ENCODE peak calls at places on chromosomes 3 and 15, in seven cellular contexts. G is HepG2, S is dorsolateral prefrontal cortex, Y is body of pancreas, N is brain microvascular endothelial cell, O is psoas muscle, W is HL-60. F is an unnamed sample.

GRCh38 chr15:88913017-88913849 is at the start of gene MFGE8:
- DNase-seq in G (peak), S (no peak), Y (peak), N (peak), O (peak), W (no peak), F (peak)

GRCh38 chr3:133535971-133536634 is 37.4 kb upstream of the CDV3 start:
- DNase-seq in G (peak), S (no peak), Y (peak), N (peak), O (no peak), W (no peak), F (no peak)

GRCh38 chr15:26115229-26115943 is 252.3 kb upstream of the ATP10A start:
- DNase-seq in G (peak), S (no peak), Y (no peak), N (no peak), O (no peak), W (no peak), F (no peak)

GRCh38 chr3:12756185-12756584 is 2.9 kb downstream of the TMEM40 start:
- DNase-seq in G (no peak), S (no peak), Y (no peak), N (no peak), O (no peak), W (no peak), F (no peak)

GRCh38 chr3:123042413-123042812 is 14.8 kb upstream of the SEMA5B start:
- DNase-seq in G (no peak), S (no peak), Y (no peak), N (no peak), O (no peak), W (no peak), F (no peak)

GRCh38 chr15:79872358-79873017 is 24.3 kb downstream of the MTHFS start:
- DNase-seq in G (no peak), S (no peak), Y (peak), N (peak), O (no peak), W (no peak), F (peak)

GRCh38 chr3:43523454-43524053 is 98.3 kb downstream of the ANO10 start:
- DNase-seq in G (peak), S (no peak), Y (no peak), N (peak), O (no peak), W (no peak), F (no peak)

GRCh38 chr3:148601766-148602685 is 95.7 kb upstream of the AGTR1 start:
- DNase-seq in G (peak), S (no peak), Y (peak), N (no peak), O (no peak), W (no peak), F (no peak)

GRCh38 chr3:141412087-141412935 is 44.0 kb downstream of the ZBTB38 start:
- DNase-seq in G (peak), S (peak), Y (peak), N (peak), O (peak), W (no peak), F (peak)

GRCh38 chr3:55160241-55160877 is 232.5 kb upstream of the LRTM1 start:
- DNase-seq in G (no peak), S (no peak), Y (peak), N (peak), O (peak), W (no peak), F (no peak)

GRCh38 chr3:123568034-123568433 is 16.8 kb downstream of the HACD2 start:
- DNase-seq in G (no peak), S (peak), Y (no peak), N (no peak), O (no peak), W (no peak), F (no peak)

GRCh38 chr3:44511238-44511567 is 33.7 kb upstream of the ZNF445 start:
- DNase-seq in G (peak), S (no peak), Y (no peak), N (no peak), O (no peak), W (no peak), F (no peak)

GRCh38 chr3:7977245-7978103 is 524.1 kb upstream of the LMCD1 start:
- DNase-seq in G (no peak), S (no peak), Y (no peak), N (peak), O (no peak), W (no peak), F (no peak)

GRCh38 chr3:189249987-189250386 is 78.2 kb downstream of the TPRG1 start:
- DNase-seq in G (no peak), S (no peak), Y (no peak), N (no peak), O (no peak), W (no peak), F (no peak)

DNA sequence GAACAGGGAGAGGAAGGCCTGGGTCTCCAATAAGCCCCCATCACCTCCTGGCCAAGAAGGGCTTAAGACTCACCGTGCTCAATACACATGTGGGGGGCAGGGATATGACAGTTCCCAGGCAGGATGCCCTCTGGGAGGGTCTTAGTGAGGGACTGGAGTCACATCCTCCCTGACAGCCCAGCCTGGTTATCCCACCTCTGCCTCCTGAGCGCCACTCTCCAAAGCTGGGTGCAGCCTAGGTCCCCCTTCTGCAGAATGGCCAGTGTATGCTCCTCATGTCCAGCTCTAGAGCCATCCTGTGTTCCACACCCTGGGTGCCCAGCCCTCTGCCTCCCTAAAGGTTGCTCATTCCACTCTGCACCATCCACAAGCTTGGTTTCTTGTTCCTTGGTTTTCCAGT is 1.2 kb upstream of the SHISA5 start:
- DNase-seq in G (no peak), S (no peak), Y (no peak), N (no peak), O (no peak), W (no peak), F (no peak)
- H3K27ac ChIP-seq in G (no peak), S (peak), Y (peak), N (no peak), O (peak), W (no peak), F (no peak)

GRCh38 chr3:88093266-88093665 is 34.2 kb downstream of the ZNF654 start:
- DNase-seq in G (no peak), S (no peak), Y (no peak), N (no peak), O (no peak), W (no peak), F (no peak)
- TF ChIP-seq CTCF in G (no peak), S (no peak), Y (no peak), N (no peak), O (no peak), W (no peak), F (no peak)

GRCh38 chr3:9420850-9421549 is 23.6 kb downstream of the SETD5 start:
- DNase-seq in G (no peak), S (no peak), Y (no peak), N (no peak), O (no peak), W (no peak), F (no peak)

GRCh38 chr3:9414822-9415221 is 17.4 kb downstream of the SETD5 start:
- DNase-seq in G (no peak), S (no peak), Y (no peak), N (no peak), O (no peak), W (no peak), F (no peak)

GRCh38 chr3:9415485-9416138 is 18.2 kb downstream of the SETD5 start:
- DNase-seq in G (no peak), S (no peak), Y (no peak), N (no peak), O (no peak), W (no peak), F (no peak)

GRCh38 chr3:9412293-9412692 is 14.9 kb downstream of the SETD5 start:
- DNase-seq in G (no peak), S (no peak), Y (no peak), N (no peak), O (no peak), W (no peak), F (no peak)

GRCh38 chr3:9416139-9416780 is 18.8 kb downstream of the SETD5 start:
- DNase-seq in G (no peak), S (no peak), Y (no peak), N (no peak), O (no peak), W (no peak), F (no peak)
- H3K27ac ChIP-seq in G (peak), S (no peak), Y (no peak), N (peak), O (peak), W (no peak), F (no peak)

DNA sequence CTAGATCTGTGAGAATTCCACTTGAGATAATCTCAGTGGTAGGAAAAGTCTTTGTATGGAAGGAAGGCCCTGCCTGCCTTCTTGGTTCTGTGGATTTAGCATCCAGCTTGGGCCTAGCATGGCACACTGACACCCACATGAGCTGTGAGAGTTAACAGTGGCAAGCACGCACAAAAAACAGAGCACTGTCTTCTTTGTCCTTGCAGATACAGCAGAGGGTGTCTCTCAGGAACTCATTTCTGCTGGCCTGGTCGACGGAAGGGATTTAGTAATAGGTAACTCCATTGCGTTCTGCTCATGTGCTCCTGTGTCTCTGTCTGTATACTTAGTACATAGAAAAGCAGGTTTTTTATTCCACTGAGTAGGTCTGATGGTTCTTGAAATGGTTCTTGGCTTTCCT is 14.4 kb upstream of the SLC22A13 start:
- DNase-seq in G (no peak), S (no peak), Y (no peak), N (no peak), O (no peak), W (no peak), F (no peak)
- TF ChIP-seq CTCF in G (no peak), S (no peak), Y (no peak), N (no peak), O (no peak), W (no peak), F (no peak)

GRCh38 chr15:33066584-33066983 is 127.9 kb downstream of the FMN1 start:
- DNase-seq in G (no peak), S (no peak), Y (no peak), N (no peak), O (no peak), W (no peak), F (no peak)
- H3K27ac ChIP-seq in G (no peak), S (no peak), Y (peak), N (no peak), O (no peak), W (no peak), F (no peak)

F was measured in CD4-positive, alpha-beta T cell.